ENCODE peak calls at places on chromosomes 3 and 15, in seven cellular contexts. K, S, D, W, T, U and P are unnamed samples.

GRCh38 chr3:11735638-11736037 is 91.9 kb upstream of the VGLL4 start:
- DNase-seq in U (no peak), K (no peak), S (no peak), T (no peak), D (no peak), W (no peak), P (no peak)

GRCh38 chr15:38514601-38515000 is 50.0 kb downstream of the RASGRP1 start:
- DNase-seq in W (no peak), U (no peak), D (no peak), T (no peak), K (no peak), S (no peak), P (no peak)

GRCh38 chr3:32899265-32899664 is 52.2 kb upstream of the CCR4 start:
- DNase-seq in K (no peak), U (no peak), T (no peak), S (no peak), W (no peak), D (no peak), P (no peak)

GRCh38 chr3:104069114-104069513 is 1297.6 kb upstream of the ALCAM start:
- DNase-seq in W (no peak), S (no peak), D (no peak), T (no peak), U (no peak), K (no peak), P (no peak)

GRCh38 chr15:94327356-94327936 is 96.1 kb downstream of the MCTP2 start:
- DNase-seq in W (no peak), T (peak; percentile 36), U (no peak), S (no peak), D (peak; percentile 23), K (peak; percentile 22), P (peak; percentile 34)

GRCh38 chr15:24862726-24863521 is 91.9 kb upstream of the SNRPN start:
- DNase-seq in W (no peak), S (no peak), T (no peak), D (no peak), K (no peak), U (no peak), P (no peak)

GRCh38 chr15:34018021-34018645 is 20.9 kb downstream of the AVEN start:
- DNase-seq in S (no peak), K (no peak), U (no peak), T (no peak), D (no peak), W (peak; percentile 29), P (no peak)

GRCh38 chr15:58454950-58455401 is 23.2 kb downstream of the LIPC start:
- DNase-seq in K (no peak), D (no peak), T (no peak), U (no peak), S (no peak), W (no peak), P (no peak)

GRCh38 chr15:77775851-77776250 is 143.1 kb upstream of the LINGO1 start:
- DNase-seq in D (no peak), U (no peak), T (no peak), S (no peak), W (no peak), K (no peak), P (no peak)

GRCh38 chr15:40511472-40512133 is 40.8 kb downstream of the CHST14 start:
- DNase-seq in S (peak; percentile 5), T (no peak), D (no peak), U (peak; percentile 52), K (peak; percentile 69), W (no peak), P (no peak)

GRCh38 chr3:192481638-192482037 is 245.7 kb downstream of the FGF12 start:
- DNase-seq in D (no peak), W (no peak), S (no peak), T (no peak), U (no peak), K (no peak), P (no peak)

GRCh38 chr3:43180027-43180426 is 74.1 kb upstream of the POMGNT2 start:
- DNase-seq in S (no peak), K (peak; percentile 59), D (peak; percentile 73), U (no peak), W (peak; percentile 24), T (no peak), P (no peak)

GRCh38 chr3:159130108-159130507 is 328.3 kb downstream of the MFSD1 start:
- DNase-seq in K (no peak), T (peak; percentile 10), U (no peak), D (no peak), W (no peak), S (no peak), P (no peak)

GRCh38 chr3:154120903-154121235 is 321 bp upstream of the ARHGEF26 start:
- DNase-seq in S (no peak), K (no peak), T (no peak), W (no peak), U (no peak), D (no peak), P (no peak)

GRCh38 chr3:178585439-178585838 is 49.2 kb downstream of the KCNMB2 start:
- DNase-seq in K (no peak), D (no peak), S (no peak), U (no peak), T (no peak), W (no peak), P (no peak)

GRCh38 chr15:101058735-101059134 is 139.6 kb downstream of the LRRK1 start:
- DNase-seq in K (no peak), S (no peak), U (no peak), W (no peak), T (no peak), D (no peak), P (no peak)

GRCh38 chr3:42996633-42997075 is 17.5 kb downstream of the GASK1A start:
- DNase-seq in S (no peak), U (no peak), T (no peak), W (no peak), K (no peak), D (no peak), P (no peak)

GRCh38 chr15:47620960-47621681 is 96.2 kb upstream of the SEMA6D start:
- DNase-seq in S (no peak), W (no peak), U (no peak), K (no peak), T (no peak), D (no peak), P (no peak)

GRCh38 chr15:39890640-39891039 is 29.4 kb downstream of the GPR176 start:
- DNase-seq in D (no peak), W (no peak), K (no peak), U (no peak), S (no peak), T (no peak), P (no peak)

GRCh38 chr3:84962460-84962859 is 3.7 kb downstream of the CADM2 start:
- DNase-seq in D (no peak), T (no peak), S (no peak), W (no peak), K (no peak), U (no peak), P (no peak)

GRCh38 chr15:86555939-86556725 is 476.5 kb downstream of the AGBL1 start:
- DNase-seq in T (peak; percentile 11), D (no peak), U (no peak), W (no peak), K (no peak), S (no peak), P (no peak)

GRCh38 chr3:72052841-72053409 is 268.0 kb upstream of the PROK2 start:
- DNase-seq in T (no peak), D (no peak), W (no peak), S (no peak), U (no peak), K (no peak), P (no peak)

GRCh38 chr3:94293793-94294195 is 230.9 kb downstream of the NSUN3 start:
- DNase-seq in W (no peak), U (no peak), S (no peak), K (no peak), T (no peak), D (no peak), P (no peak)

GRCh38 chr15:70299931-70300858 is 202.5 kb upstream of the TLE3 start:
- DNase-seq in D (no peak), S (no peak), K (no peak), T (no peak), W (peak; percentile 74), U (peak; percentile 78), P (peak; percentile 7)

GRCh38 chr3:46994801-46995731 is 15.6 kb downstream of the NBEAL2 start:
- DNase-seq in K (no peak), W (no peak), U (no peak), T (no peak), D (no peak), S (no peak), P (no peak)